ENCODE peak calls at places on chromosomes 12 and 14, in eight cellular contexts. G is pancreas; V is lung; M is IMR-90; R is left lung; X is psoas muscle; K is CD4-positive, alpha-beta T cell; Y is suprapubic skin. E is an unnamed sample.

GRCh38 chr12:130936566-130936965 is 17.1 kb upstream of the ADGRD1 start:
- DNase-seq in G (no peak), V (no peak), M (no peak), R (no peak), X (no peak), K (no peak), Y (no peak), E (no peak)

GRCh38 chr12:29066061-29066588 is 83.0 kb upstream of the FAR2 start:
- DNase-seq in G (no peak), V (no peak), M (peak; percentile 50), R (no peak), X (no peak), K (no peak), Y (no peak), E (peak; percentile 22)

GRCh38 chr14:38255673-38256357 is at the start of gene CLEC14A:
- DNase-seq in G (peak; percentile 12), V (peak; percentile 30), M (no peak), R (peak; percentile 83), X (peak; percentile 89), K (no peak), Y (peak; percentile 78), E (no peak)

GRCh38 chr14:81018714-81019512 is 63.5 kb downstream of the TSHR start:
- DNase-seq in G (no peak), V (no peak), M (no peak), R (no peak), X (no peak), K (no peak), Y (no peak), E (no peak)

GRCh38 chr12:95319694-95320331 is 102.2 kb downstream of the VEZT start:
- DNase-seq in G (no peak), V (no peak), M (peak; percentile 10), R (no peak), X (no peak), K (no peak), Y (no peak), E (no peak)

GRCh38 chr14:90556050-90556477 is 159.2 kb downstream of the CALM1 start:
- DNase-seq in G (peak; percentile 28), V (no peak), M (no peak), R (no peak), X (peak; percentile 54), K (no peak), Y (no peak), E (no peak)

GRCh38 chr14:74913986-74914573 is 9.0 kb downstream of the RPS6KL1 start:
- DNase-seq in G (peak; percentile 57), V (peak; percentile 59), M (peak; percentile 77), R (no peak), X (peak; percentile 87), K (no peak), Y (no peak), E (no peak)

GRCh38 chr12:24780969-24781368 is 167.9 kb downstream of the BCAT1 start:
- DNase-seq in G (no peak), V (no peak), M (peak; percentile 44), R (no peak), X (no peak), K (no peak), Y (no peak), E (no peak)

GRCh38 chr14:86481105-86481504 is 951.2 kb downstream of the FLRT2 start:
- DNase-seq in G (peak; percentile 17), V (no peak), M (peak; percentile 70), R (no peak), X (no peak), K (no peak), Y (no peak), E (peak; percentile 1)

GRCh38 chr14:91573894-91574837 is 64.1 kb upstream of the PPP4R3A start:
- DNase-seq in G (peak; percentile 46), V (peak; percentile 46), M (peak; percentile 25), R (peak; percentile 87), X (peak; percentile 48), K (peak; percentile 68), Y (no peak), E (peak; percentile 20)
- H3K27ac ChIP-seq in G (no peak overlapping the region), V (no peak overlapping the region), M (no peak overlapping the region), R (no peak overlapping the region), X (no peak overlapping the region), K (no peak overlapping the region), Y (no peak overlapping the region), E (no peak overlapping the region)

GRCh38 chr12:50190859-50191258 is 23.7 kb upstream of the CERS5 start:
- DNase-seq in G (no peak), V (no peak), M (no peak), R (no peak), X (no peak), K (no peak), Y (no peak), E (no peak)
- H3K27ac ChIP-seq in G (no peak overlapping the region), V (no peak overlapping the region), M (no peak overlapping the region), R (no peak overlapping the region), X (no peak overlapping the region), K (no peak overlapping the region), Y (no peak overlapping the region), E (no peak overlapping the region)

DNA sequence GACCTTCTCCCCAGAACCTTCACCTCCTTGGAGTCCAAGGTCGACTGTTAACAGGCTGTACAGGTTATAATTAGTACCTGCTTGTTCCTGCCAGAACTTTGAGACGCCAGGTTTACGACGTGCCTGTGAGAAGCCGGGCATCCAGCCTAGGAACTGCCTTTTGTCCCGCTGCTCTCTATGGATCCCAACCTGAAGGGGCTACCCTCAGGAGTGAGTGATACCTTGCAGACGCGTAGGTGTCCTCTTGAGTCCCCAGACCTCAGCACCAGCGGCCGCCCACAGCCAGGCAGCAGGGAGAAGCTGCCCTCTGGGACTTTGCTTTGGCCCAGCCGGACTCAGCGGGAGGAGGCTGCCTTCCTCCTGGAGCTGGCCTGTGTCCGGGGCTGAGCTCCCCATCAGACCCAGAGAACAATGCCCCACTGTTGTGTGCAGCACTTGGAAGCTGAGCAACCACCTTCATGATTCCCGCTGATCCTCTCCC is 16.2 kb downstream of the SYNE3 start:
- DNase-seq in G (no peak), V (no peak), M (no peak), R (no peak), X (no peak), K (no peak), Y (no peak), E (no peak)
- H3K27ac ChIP-seq in G (no peak overlapping the region), V (no peak overlapping the region), M (no peak overlapping the region), R (no peak overlapping the region), X (no peak overlapping the region), K (no peak overlapping the region), Y (peak overlapping the region; percentile 56), E (no peak overlapping the region)

DNA sequence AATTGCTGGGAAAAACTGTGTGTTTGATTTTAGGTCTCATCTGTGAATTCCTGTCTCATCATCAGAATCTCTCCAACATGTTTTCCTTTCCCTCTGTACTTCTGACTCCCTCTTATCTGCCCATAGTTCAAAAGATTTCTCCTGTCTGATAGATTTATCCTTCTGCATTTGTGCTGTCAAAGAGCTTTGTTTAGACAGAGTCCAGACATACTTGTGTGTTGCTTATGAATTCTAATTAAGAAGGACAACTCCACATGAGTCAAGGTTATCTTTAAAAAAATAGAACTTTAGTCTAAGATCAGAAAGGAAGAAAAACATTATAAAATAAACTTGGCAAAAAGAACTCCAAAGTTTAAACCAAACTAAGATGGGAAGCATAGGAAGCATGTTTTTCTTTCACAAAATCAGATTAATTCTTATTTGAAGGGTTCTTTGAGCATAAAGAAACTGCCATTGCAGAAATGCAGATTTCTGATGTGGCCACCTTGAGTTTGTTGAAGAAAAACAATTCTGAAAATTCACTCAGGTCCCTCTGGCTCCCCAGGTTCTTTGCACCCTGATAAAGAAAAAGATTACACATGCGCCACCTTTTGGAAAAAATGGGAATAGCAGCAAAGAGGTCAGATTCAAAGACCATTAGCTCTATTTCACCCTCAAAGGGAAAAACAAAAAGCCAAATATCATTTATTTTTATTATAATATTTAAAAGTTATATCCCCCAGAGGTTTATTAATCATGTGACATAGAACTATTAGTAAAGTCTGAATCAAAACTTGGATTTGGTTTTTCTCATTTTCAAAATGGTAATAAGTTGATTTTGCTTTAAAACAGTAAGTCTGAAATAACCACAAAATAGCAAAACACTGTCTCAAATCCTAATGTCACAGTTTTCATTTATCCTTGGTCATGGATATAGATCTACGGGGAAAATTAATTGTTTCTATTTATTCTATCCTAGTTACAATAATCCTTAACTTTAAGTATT is 143.7 kb upstream of the DCN start:
- DNase-seq in G (peak; percentile 41), V (peak; percentile 50), M (peak; percentile 75), R (no peak), X (no peak), K (no peak), Y (no peak), E (no peak)
- H3K27ac ChIP-seq in G (no peak overlapping the region), V (no peak overlapping the region), M (peak overlapping the region; percentile 87), R (no peak overlapping the region), X (no peak overlapping the region), K (no peak overlapping the region), Y (peak overlapping the region; percentile 65), E (no peak overlapping the region)

GRCh38 chr12:27672654-27673053 is 23.6 kb upstream of the REP15 start:
- DNase-seq in G (no peak), V (no peak), M (no peak), R (no peak), X (no peak), K (no peak), Y (no peak), E (no peak)
- H3K27ac ChIP-seq in G (no peak overlapping the region), V (no peak overlapping the region), M (no peak overlapping the region), R (no peak overlapping the region), X (no peak overlapping the region), K (no peak overlapping the region), Y (peak overlapping the region; percentile 44), E (no peak overlapping the region)

DNA sequence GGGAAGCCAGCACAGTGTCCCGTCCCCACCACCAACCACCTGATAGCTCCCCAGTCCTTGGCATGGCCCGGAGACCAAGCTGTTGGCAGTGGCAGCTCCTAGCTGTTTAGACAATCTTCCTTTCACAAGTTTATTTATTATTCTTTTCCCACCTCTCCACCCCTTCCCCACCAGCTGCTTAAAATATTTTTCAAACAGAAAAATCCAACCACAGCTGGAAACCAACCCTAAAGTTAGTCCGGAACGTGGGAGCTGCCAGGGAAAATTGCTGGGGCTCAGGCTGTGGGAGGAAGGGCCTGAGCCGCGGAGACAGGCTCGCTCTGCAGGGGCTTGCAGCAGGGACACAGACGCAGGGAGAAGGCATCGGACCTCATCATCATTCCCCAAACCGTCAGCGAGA is 16.1 kb upstream of the TMEM106C start:
- DNase-seq in G (no peak), V (no peak), M (no peak), R (no peak), X (no peak), K (no peak), Y (no peak), E (no peak)
- H3K27ac ChIP-seq in G (no peak overlapping the region), V (no peak overlapping the region), M (no peak overlapping the region), R (no peak overlapping the region), X (no peak overlapping the region), K (no peak overlapping the region), Y (no peak overlapping the region), E (no peak overlapping the region)

GRCh38 chr12:104220931-104221330 is 5.4 kb downstream of the TXNRD1 start:
- DNase-seq in G (no peak), V (no peak), M (no peak), R (no peak), X (no peak), K (no peak), Y (no peak), E (no peak)
- H3K27ac ChIP-seq in G (no peak overlapping the region), V (peak overlapping the region; percentile 20), M (peak overlapping the region; percentile 96), R (no peak overlapping the region), X (no peak overlapping the region), K (no peak overlapping the region), Y (peak overlapping the region; percentile 83), E (peak overlapping the region; percentile 99)